ENCODE peak calls at places on chromosomes 6 and 20, in six cellular contexts. A is OCI-LY7, W is endodermal cell, H is tibial artery, B is IMR-90, I is endothelial cell. X is an unnamed sample.

GRCh38 chr6:38375937-38376336 is 263.8 kb downstream of the BTBD9 start:
- DNase-seq in A (no peak), W (no peak), H (no peak), B (no peak), I (no peak), X (no peak)

GRCh38 chr20:45934046-45934586 is 367 bp upstream of the PCIF1 start:
- DNase-seq in A (peak; percentile 76), W (peak; percentile 81), H (peak; percentile 57), B (peak; percentile 31), I (no peak), X (peak; percentile 74)

GRCh38 chr6:150334790-150335783 is 33.7 kb upstream of the IYD start:
- DNase-seq in A (peak; percentile 74), W (peak; percentile 81), H (peak; percentile 38), B (peak; percentile 82), I (peak; percentile 57), X (peak; percentile 53)

GRCh38 chr6:30591008-30591407 is 19.8 kb downstream of the ABCF1 start:
- DNase-seq in A (no peak), W (no peak), H (no peak), B (peak; percentile 72), I (no peak), X (no peak)

GRCh38 chr20:10217517-10218410 is 866 bp upstream of the SNAP25 start:
- DNase-seq in A (no peak), W (peak; percentile 85), H (peak; percentile 35), B (peak; percentile 96), I (peak; percentile 58), X (peak; percentile 70)

GRCh38 chr6:52543729-52544324 is 33.0 kb downstream of the TRAM2 start:
- DNase-seq in A (no peak), W (peak; percentile 76), H (no peak), B (peak; percentile 55), I (no peak), X (peak; percentile 27)

GRCh38 chr20:54221996-54222890 is 14.4 kb downstream of the PFDN4 start:
- DNase-seq in A (no peak), W (peak; percentile 60), H (no peak), B (no peak), I (no peak), X (no peak)

GRCh38 chr6:71444222-71444621 is 155.6 kb downstream of the OGFRL1 start:
- DNase-seq in A (no peak), W (no peak), H (no peak), B (no peak), I (no peak), X (no peak)

GRCh38 chr6:111199935-111200822 is 112.9 kb downstream of the SLC16A10 start:
- DNase-seq in A (no peak), W (no peak), H (no peak), B (no peak), I (no peak), X (no peak)

GRCh38 chr6:5116243-5116991 is 31.3 kb downstream of the PPP1R3G start:
- DNase-seq in A (no peak), W (no peak), H (no peak), B (peak; percentile 28), I (no peak), X (no peak)

DNA sequence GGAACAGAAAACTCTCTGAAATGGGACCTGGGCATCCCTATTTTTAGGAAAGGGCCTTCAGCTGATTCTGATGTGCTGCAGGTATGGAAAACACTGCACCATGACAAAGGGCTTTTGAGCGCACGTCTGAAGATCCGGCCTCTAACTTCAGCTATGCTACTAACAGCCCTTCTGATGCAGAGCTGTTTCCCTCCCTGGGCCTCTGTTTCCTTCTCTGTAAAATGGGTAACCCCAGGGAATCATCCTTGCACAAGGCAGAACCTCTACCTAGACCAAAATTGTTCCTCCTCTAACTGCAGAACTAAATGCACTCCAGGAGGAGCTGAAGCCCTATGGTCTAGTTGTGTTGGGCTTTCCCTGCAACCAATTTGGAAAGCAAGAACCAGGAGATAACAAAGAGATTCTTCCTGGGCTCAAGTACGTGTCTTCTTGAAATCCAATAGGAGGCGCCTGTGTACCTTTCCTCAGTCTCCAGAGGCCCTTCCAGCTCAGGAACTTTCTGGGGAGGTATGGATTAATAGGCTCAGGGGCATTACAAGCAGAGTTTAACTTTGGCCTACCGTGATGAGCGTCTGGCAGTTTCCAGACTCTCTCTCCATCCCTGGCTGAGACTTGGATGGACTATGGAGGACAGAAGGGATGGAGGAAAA is 5.9 kb downstream of the GPX5 start:
- DNase-seq in A (no peak), W (peak; percentile 71), H (no peak), B (no peak), I (no peak), X (no peak)
- TF ChIP-seq CTCF in A (peak; percentile 40), W (peak; percentile 70), H (no peak), B (no peak), I (no peak), X (no peak)

DNA sequence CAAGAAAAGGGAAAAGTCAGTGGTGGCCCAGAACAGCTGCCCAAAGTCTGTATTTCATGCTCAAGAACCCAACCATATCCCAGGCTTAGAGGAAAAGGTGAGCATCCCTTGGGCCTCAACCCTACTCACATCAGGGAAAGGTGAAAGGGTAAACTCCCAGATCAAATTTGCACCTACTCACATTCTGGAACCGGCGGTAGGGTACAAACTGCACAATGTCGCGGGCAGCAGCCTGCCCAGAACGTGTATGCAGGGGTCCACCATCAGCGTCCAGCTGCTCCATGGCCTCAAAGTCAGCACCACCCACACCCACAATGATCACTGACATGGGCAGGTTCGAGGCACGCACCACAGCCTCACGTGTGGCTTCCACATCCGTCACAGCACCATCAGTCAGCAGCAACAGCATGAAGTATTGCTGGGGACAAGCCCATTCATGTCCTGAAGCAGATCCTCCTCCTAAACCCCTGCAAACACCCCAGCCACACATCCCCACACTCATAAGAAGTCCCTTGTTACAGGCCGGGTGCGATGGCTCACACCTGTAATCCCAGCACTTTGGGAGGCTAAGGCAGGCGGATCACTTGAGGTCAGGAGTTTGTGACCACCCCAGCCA is 10.9 kb downstream of the SPAG4 start:
- DNase-seq in A (no peak), W (no peak), H (no peak), B (no peak), I (no peak), X (no peak)
- TF ChIP-seq CTCF in A (no peak), W (no peak), H (no peak), B (no peak), I (no peak), X (no peak)

DNA sequence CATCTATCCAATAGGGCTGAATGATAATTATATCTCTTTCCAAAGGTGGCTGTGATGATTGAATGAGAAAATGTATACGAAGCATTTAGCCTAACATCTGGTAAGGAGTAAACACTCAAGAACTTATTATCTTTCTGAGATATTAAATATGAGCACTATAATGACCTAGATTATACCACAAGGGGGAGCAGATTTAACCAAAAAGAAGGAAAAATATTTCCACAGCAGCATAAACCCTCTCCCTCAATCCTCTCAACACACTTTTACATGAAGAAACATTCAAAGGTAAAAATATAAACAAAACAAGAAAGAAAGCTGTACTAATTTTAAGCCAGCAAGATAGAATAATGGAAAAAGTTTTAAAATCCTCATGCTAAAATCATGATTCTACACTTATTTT is 68.4 kb downstream of the SHPRH start:
- DNase-seq in A (peak; percentile 22), W (no peak), H (no peak), B (peak; percentile 28), I (no peak), X (no peak)
- TF ChIP-seq CTCF in A (peak; percentile 75), W (peak; percentile 49), H (no peak), B (peak; percentile 37), I (peak; percentile 21), X (no peak)

GRCh38 chr6:3529232-3529631 is 72.4 kb upstream of the SLC22A23 start:
- DNase-seq in A (no peak), W (no peak), H (no peak), B (no peak), I (no peak), X (no peak)
- TF ChIP-seq CTCF in A (no peak), W (no peak), H (no peak), B (no peak), I (no peak), X (no peak)

GRCh38 chr20:26276811-26277210 is 580.2 kb upstream of the ZNF337 start:
- DNase-seq in A (no peak), W (peak; percentile 52), H (no peak), B (no peak), I (no peak), X (peak; percentile 3)
- TF ChIP-seq CTCF in A (no peak), W (no peak), H (no peak), B (peak; percentile 4), I (no peak), X (no peak)

GRCh38 chr6:122476131-122476530 is 4.5 kb upstream of the SERINC1 start:
- DNase-seq in A (peak; percentile 34), W (no peak), H (no peak), B (peak; percentile 33), I (no peak), X (no peak)
- TF ChIP-seq CTCF in A (peak; percentile 74), W (peak; percentile 83), H (peak; percentile 24), B (peak; percentile 62), I (peak; percentile 57), X (peak; percentile 59)

GRCh38 chr20:56181593-56181992 is 66.9 kb upstream of the MC3R start:
- DNase-seq in A (no peak), W (no peak), H (no peak), B (no peak), I (no peak), X (no peak)
- TF ChIP-seq CTCF in A (peak; percentile 19), W (no peak), H (peak; percentile 12), B (no peak), I (no peak), X (no peak)

GRCh38 chr20:50571466-50571865 is 61.3 kb downstream of the PTPN1 start:
- DNase-seq in A (no peak), W (no peak), H (no peak), B (no peak), I (no peak), X (no peak)

GRCh38 chr20:50568549-50568942 is 58.4 kb downstream of the PTPN1 start:
- DNase-seq in A (no peak), W (no peak), H (no peak), B (no peak), I (no peak), X (no peak)

GRCh38 chr20:50567860-50568548 is 57.8 kb downstream of the PTPN1 start:
- DNase-seq in A (no peak), W (no peak), H (no peak), B (no peak), I (no peak), X (no peak)

GRCh38 chr20:50572922-50573777 is 63.0 kb downstream of the PTPN1 start:
- DNase-seq in A (no peak), W (no peak), H (peak; percentile 84), B (peak; percentile 81), I (no peak), X (no peak)

DNA sequence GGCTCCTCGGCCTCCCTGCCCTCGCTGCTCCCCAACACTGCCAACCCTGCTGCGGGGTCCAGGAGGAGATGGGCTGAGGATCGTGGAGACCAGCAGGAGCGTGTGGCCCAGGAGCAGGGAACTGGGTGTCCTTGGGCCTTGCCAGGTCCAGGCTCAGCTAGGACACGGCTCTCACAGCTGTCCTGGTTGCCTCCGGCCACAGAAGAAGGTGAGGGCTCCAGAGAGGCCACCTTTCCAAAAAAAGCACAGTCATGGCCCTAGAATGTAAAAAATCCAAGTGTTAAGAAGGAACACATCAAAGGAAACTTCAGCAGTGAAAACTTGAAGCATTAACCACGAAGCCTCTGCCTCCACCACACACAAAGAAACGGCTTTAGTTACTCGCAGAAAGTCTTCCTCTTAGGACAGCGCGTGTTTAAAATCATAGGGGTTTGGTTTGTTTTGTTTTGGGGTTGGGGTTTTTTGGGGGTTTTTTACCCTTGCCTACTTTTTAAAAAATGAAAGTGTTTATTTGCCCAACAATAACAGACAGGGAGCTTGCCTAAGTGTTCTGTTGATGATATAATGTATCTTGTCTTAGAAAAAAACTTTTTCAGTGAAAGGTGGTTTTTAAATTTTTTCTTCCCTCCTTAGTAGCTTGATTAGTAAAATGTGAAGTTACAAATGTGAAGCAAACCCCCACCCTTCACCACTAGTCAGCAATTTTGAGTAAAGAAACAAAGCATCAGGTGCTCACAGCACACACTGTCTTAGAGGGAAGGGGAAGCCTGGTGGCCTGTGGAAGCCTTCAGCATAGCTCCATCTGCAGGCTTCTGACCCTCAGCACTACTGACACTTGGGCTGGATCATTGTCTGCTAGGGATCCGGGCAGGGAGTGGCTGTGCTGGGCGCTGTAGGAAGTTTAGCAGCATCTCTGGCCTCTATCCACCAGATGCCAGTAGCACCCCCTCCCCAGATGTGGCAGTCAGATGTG is 60.0 kb downstream of the PTPN1 start:
- DNase-seq in A (peak; percentile 38), W (peak; percentile 78), H (no peak), B (peak; percentile 37), I (peak; percentile 20), X (no peak)
- TF ChIP-seq CTCF in A (peak; percentile 62), W (peak; percentile 74), H (no peak), B (peak; percentile 52), I (no peak), X (no peak)